ENCODE peak calls at places on chromosomes 2 and 18, in seven cellular contexts. D is stimulated activated naive CD8-positive, alpha-beta T cell treated with anti-CD3 and anti-CD28 coated beads, Interleukin-15, Interleukin-2, amounts not matched to agents 100 U/mL and 50 U/mL, for 24 hours; Q is PC-3; O is left cardiac atrium; U is CD8-positive, alpha-beta T cell; Y is activated T-helper 17 cell treated with anti-CD3 and anti-CD28 coated beads, Interleukin-2, amount 50 U/mL, for 72 hours; X is DND-41. I is an unnamed sample.

GRCh38 chr2:1910562-1911256 is 166.4 kb upstream of the PXDN start:
- ATAC-seq in D (no peak), Q (no peak), O (peak), U (no peak), Y (no peak), X (no peak), I (no peak)

GRCh38 chr2:47569658-47570398 is 166.9 kb downstream of the MSH2 start:
- ATAC-seq in D (peak), Q (peak), O (no peak), U (no peak), Y (no peak), X (no peak), I (peak)

GRCh38 chr2:66960161-66960560 is 437.0 kb upstream of the ETAA1 start:
- ATAC-seq in D (no peak), Q (no peak), O (no peak), U (no peak), Y (no peak), X (no peak), I (no peak)

GRCh38 chr18:58856881-58857280 is 7.8 kb upstream of the ZNF532 start:
- ATAC-seq in D (no peak), Q (peak), O (no peak), U (no peak), Y (no peak), X (no peak), I (no peak)

GRCh38 chr2:111666160-111666559 is 217.8 kb downstream of the ANAPC1 start:
- ATAC-seq in D (no peak), Q (no peak), O (no peak), U (no peak), Y (peak), X (no peak), I (no peak)

GRCh38 chr2:239569401-239570090 is 168.7 kb upstream of the HDAC4 start:
- ATAC-seq in D (peak), Q (peak), O (no peak), U (peak), Y (peak), X (no peak), I (peak)

GRCh38 chr2:22499082-22499844 is 885.7 kb upstream of the KLHL29 start:
- ATAC-seq in D (no peak), Q (no peak), O (peak), U (no peak), Y (no peak), X (no peak), I (no peak)

GRCh38 chr2:191512202-191512601 is 165.7 kb upstream of the NABP1 start:
- ATAC-seq in D (no peak), Q (no peak), O (no peak), U (no peak), Y (no peak), X (no peak), I (no peak)

GRCh38 chr2:81283081-81283480 is 978.5 kb upstream of the LRRTM1 start:
- ATAC-seq in D (no peak), Q (peak), O (no peak), U (no peak), Y (no peak), X (no peak), I (no peak)

I was measured in esophagus mucosa.